ENCODE peak calls at places on chromosomes 16 and 17, in four cellular contexts. U, X, M and D are unnamed samples.

GRCh38 chr16:89315791-89316581 is 98.5 kb downstream of the ZNF778 start:
- DNase-seq in U (peak; percentile 59), X (peak; percentile 61), M (peak; percentile 73), D (peak; percentile 87)

GRCh38 chr16:76071690-76072089 is 205.5 kb upstream of the CNTNAP4 start:
- DNase-seq in U (no peak), X (no peak), M (no peak), D (no peak)

GRCh38 chr16:73448970-73449369 is 401.0 kb upstream of the ZFHX3 start:
- DNase-seq in U (no peak), X (no peak), M (no peak), D (no peak)

GRCh38 chr16:56362057-56362655 is 63.2 kb downstream of the AMFR start:
- DNase-seq in U (no peak), X (no peak), M (no peak), D (no peak)

GRCh38 chr17:77155125-77155524 is 14.4 kb downstream of the SEC14L1 start:
- DNase-seq in U (no peak), X (no peak), M (no peak), D (no peak)

GRCh38 chr17:31309525-31309924 is 4.3 kb downstream of the EVI2B start:
- DNase-seq in U (no peak), X (no peak), M (no peak), D (no peak)

GRCh38 chr17:73641779-73642580 is 2.3 kb downstream of the SDK2 start:
- DNase-seq in U (no peak), X (no peak), M (no peak), D (no peak)

GRCh38 chr17:41437769-41438168 is 3.0 kb downstream of the KRT38 start:
- DNase-seq in U (no peak), X (no peak), M (no peak), D (no peak)

GRCh38 chr16:48282636-48283263 is 35.4 kb upstream of the ABCC11 start:
- DNase-seq in U (no peak), X (no peak), M (peak; percentile 77), D (no peak)

GRCh38 chr17:66426397-66427033 is 124.1 kb downstream of the PRKCA start:
- DNase-seq in U (peak; percentile 2), X (no peak), M (peak; percentile 47), D (peak; percentile 56)

GRCh38 chr16:8936421-8936820 is 27.3 kb downstream of the USP7 start:
- DNase-seq in U (peak; percentile 75), X (peak; percentile 41), M (peak; percentile 41), D (peak; percentile 58)

GRCh38 chr17:41391535-41391934 is 5.9 kb downstream of the KRT31 start:
- DNase-seq in U (no peak), X (no peak), M (no peak), D (no peak)

GRCh38 chr17:8628609-8629169 is 1.8 kb downstream of the MYH10 start:
- DNase-seq in U (no peak), X (no peak), M (peak; percentile 48), D (no peak)

GRCh38 chr16:21186326-21186691 is 25.1 kb downstream of the ZP2 start:
- DNase-seq in U (no peak), X (no peak), M (no peak), D (no peak)

GRCh38 chr16:24826096-24826690 is 19.6 kb upstream of the SLC5A11 start:
- DNase-seq in U (no peak), X (no peak), M (no peak), D (no peak)

GRCh38 chr16:35198223-35199199 is 1739.1 kb downstream of the TP53TG3F start:
- DNase-seq in U (no peak), X (no peak), M (no peak), D (no peak)

GRCh38 chr17:67265620-67266019 is 20.6 kb upstream of the HELZ start:
- DNase-seq in U (no peak), X (no peak), M (no peak), D (no peak)

GRCh38 chr16:19468300-19468699 is 50.6 kb downstream of the TMC5 start:
- DNase-seq in U (no peak), X (no peak), M (no peak), D (no peak)

GRCh38 chr16:71311553-71312158 is 22.5 kb upstream of the CMTR2 start:
- DNase-seq in U (no peak), X (no peak), M (peak; percentile 28), D (peak; percentile 27)

GRCh38 chr16:64206877-64207276 is 915.0 kb downstream of the CDH11 start:
- DNase-seq in U (no peak), X (no peak), M (peak; percentile 49), D (no peak)